ENCODE peak calls at places on chromosomes 11 and 22, in five cellular contexts. One of them, this sample, is unnamed.

GRCh38 chr11:5621580-5621979 is 3.2 kb upstream of the TRIM34 start:
- DNase-seq in MV-4-11: no peak
- DNase-seq in EH: no peak
- DNase-seq in stromal cell of bone marrow: no peak
- DNase-seq in HCT116: no peak
- DNase-seq in this sample: no peak

GRCh38 chr11:132983289-132983688 is 549.0 kb downstream of the OPCML start:
- DNase-seq in MV-4-11: no peak
- DNase-seq in stromal cell of bone marrow: no peak
- DNase-seq in EH: no peak
- DNase-seq in HCT116: no peak
- DNase-seq in this sample: no peak

GRCh38 chr11:76808996-76809395 is 25.8 kb downstream of the TSKU start:
- DNase-seq in HCT116: no peak
- DNase-seq in EH: no peak
- DNase-seq in MV-4-11: no peak
- DNase-seq in stromal cell of bone marrow: no peak
- DNase-seq in this sample: no peak

GRCh38 chr11:83070878-83071640 is 638 bp downstream of the RAB30 start:
- DNase-seq in MV-4-11: no peak
- DNase-seq in EH: peak; percentile 40
- DNase-seq in HCT116: no peak
- DNase-seq in stromal cell of bone marrow: no peak
- DNase-seq in this sample: no peak

GRCh38 chr11:6571434-6572008 is 31.9 kb downstream of the RRP8 start:
- DNase-seq in EH: no peak
- DNase-seq in MV-4-11: no peak
- DNase-seq in HCT116: no peak
- DNase-seq in stromal cell of bone marrow: no peak
- DNase-seq in this sample: no peak

GRCh38 chr11:45583981-45584380 is 81.4 kb downstream of the CHST1 start:
- DNase-seq in MV-4-11: no peak
- DNase-seq in stromal cell of bone marrow: no peak
- DNase-seq in HCT116: no peak
- DNase-seq in EH: no peak
- DNase-seq in this sample: no peak

GRCh38 chr22:17772963-17773605 is 1.2 kb downstream of the BID start:
- DNase-seq in HCT116: no peak
- DNase-seq in EH: peak; percentile 65
- DNase-seq in stromal cell of bone marrow: no peak
- DNase-seq in MV-4-11: no peak
- DNase-seq in this sample: peak; percentile 31

GRCh38 chr11:62648967-62649364 is 2.6 kb upstream of the GANAB start:
- DNase-seq in HCT116: no peak
- DNase-seq in stromal cell of bone marrow: no peak
- DNase-seq in MV-4-11: no peak
- DNase-seq in EH: no peak
- DNase-seq in this sample: no peak

GRCh38 chr22:44028091-44028490 is 4.0 kb downstream of the PARVB start:
- DNase-seq in EH: no peak
- DNase-seq in MV-4-11: no peak
- DNase-seq in HCT116: no peak
- DNase-seq in stromal cell of bone marrow: no peak
- DNase-seq in this sample: no peak

GRCh38 chr11:43687120-43687791 is 6.7 kb downstream of the HSD17B12 start:
- DNase-seq in MV-4-11: no peak
- DNase-seq in EH: peak; percentile 49
- DNase-seq in stromal cell of bone marrow: peak; percentile 13
- DNase-seq in HCT116: no peak
- DNase-seq in this sample: no peak

GRCh38 chr22:46070722-46071450 is 79.4 kb upstream of the PPARA start:
- DNase-seq in HCT116: no peak
- DNase-seq in EH: no peak
- DNase-seq in stromal cell of bone marrow: no peak
- DNase-seq in MV-4-11: peak; percentile 35
- DNase-seq in this sample: peak; percentile 29

GRCh38 chr11:116512841-116513240 is 259.9 kb downstream of the BUD13 start:
- DNase-seq in stromal cell of bone marrow: no peak
- DNase-seq in EH: no peak
- DNase-seq in MV-4-11: no peak
- DNase-seq in HCT116: no peak
- DNase-seq in this sample: no peak

GRCh38 chr11:128759168-128759567 is 65.3 kb downstream of the FLI1 start:
- DNase-seq in HCT116: no peak
- DNase-seq in MV-4-11: no peak
- DNase-seq in stromal cell of bone marrow: no peak
- DNase-seq in EH: no peak
- DNase-seq in this sample: no peak

GRCh38 chr22:44199164-44199563 is 18.4 kb downstream of the PARVG start:
- DNase-seq in HCT116: no peak
- DNase-seq in MV-4-11: no peak
- DNase-seq in stromal cell of bone marrow: no peak
- DNase-seq in EH: no peak
- DNase-seq in this sample: no peak

GRCh38 chr11:47400813-47401279 is 7.5 kb upstream of the SLC39A13 start:
- DNase-seq in stromal cell of bone marrow: no peak
- DNase-seq in EH: no peak
- DNase-seq in MV-4-11: no peak
- DNase-seq in HCT116: no peak
- DNase-seq in this sample: no peak

GRCh38 chr11:99325807-99326206 is 305.1 kb downstream of the CNTN5 start:
- DNase-seq in stromal cell of bone marrow: peak; percentile 46
- DNase-seq in EH: no peak
- DNase-seq in HCT116: no peak
- DNase-seq in MV-4-11: peak; percentile 82
- DNase-seq in this sample: no peak

GRCh38 chr11:13233173-13233572 is 44.4 kb upstream of the BMAL1 start:
- DNase-seq in HCT116: no peak
- DNase-seq in stromal cell of bone marrow: no peak
- DNase-seq in MV-4-11: no peak
- DNase-seq in EH: no peak
- DNase-seq in this sample: no peak

GRCh38 chr11:127219704-127220103 is 219.1 kb upstream of the KIRREL3 start:
- DNase-seq in MV-4-11: no peak
- DNase-seq in HCT116: no peak
- DNase-seq in stromal cell of bone marrow: no peak
- DNase-seq in EH: no peak
- DNase-seq in this sample: no peak

GRCh38 chr11:12842933-12843636 is 166.0 kb upstream of the RASSF10 start:
- DNase-seq in stromal cell of bone marrow: no peak
- DNase-seq in HCT116: no peak
- DNase-seq in EH: peak; percentile 46
- DNase-seq in MV-4-11: no peak
- DNase-seq in this sample: no peak

GRCh38 chr11:59187020-59187419 is 15.1 kb downstream of the DTX4 start:
- DNase-seq in MV-4-11: no peak
- DNase-seq in stromal cell of bone marrow: no peak
- DNase-seq in EH: no peak
- DNase-seq in HCT116: no peak
- DNase-seq in this sample: no peak

This sample was measured in HFFc6.